ENCODE peak calls at places on chromosome 15, in ten cellular contexts. M, O, P, K, Z, G, W, L, Y and V are unnamed samples. For H3K4me1 and H3K27me3, the result is how much of the 10 kb centered on the place peaks cover.

GRCh38 chr15:75688831-75689230 is 23.8 kb downstream of the CSPG4 start:
- DNase-seq in W (no peak), O (no peak), K (no peak), L (no peak), G (no peak), P (no peak), Z (no peak), M (no peak), Y (no peak), V (no peak)

GRCh38 chr15:74050835-74051234 is 31.5 kb downstream of the GOLGA6A start:
- DNase-seq in G (no peak), Y (no peak), M (no peak), O (no peak), L (no peak), K (no peak), P (no peak), W (no peak), Z (no peak), V (no peak)

GRCh38 chr15:49697121-49697520 is 76.3 kb downstream of the DTWD1 start:
- DNase-seq in O (no peak), Y (peak), Z (no peak), K (no peak), L (peak), G (no peak), P (no peak), M (no peak), W (no peak), V (no peak)

GRCh38 chr15:73754461-73754860 is 1.3 kb upstream of the INSYN1 start:
- DNase-seq in Y (no peak), W (no peak), P (no peak), G (no peak), L (no peak), K (no peak), M (no peak), Z (no peak), O (no peak), V (no peak)

GRCh38 chr15:82647045-82647834 is at the start of gene CPEB1:
- DNase-seq in K (no peak), Y (no peak), W (peak), L (peak), P (peak), G (no peak), O (peak), M (peak), Z (peak), V (peak)

GRCh38 chr15:25944386-25944785 is 81.3 kb upstream of the ATP10A start:
- DNase-seq in W (no peak), O (no peak), L (no peak), P (no peak), M (no peak), Y (no peak), G (no peak), Z (no peak), K (no peak), V (no peak)

GRCh38 chr15:101528917-101529299 is 39.4 kb upstream of the PCSK6 start:
- DNase-seq in G (no peak), Z (no peak), K (no peak), P (no peak), M (no peak), Y (no peak), O (peak), L (no peak), W (no peak), V (no peak)

GRCh38 chr15:31136016-31136415 is 34.5 kb upstream of the TRPM1 start:
- DNase-seq in Z (no peak), P (no peak), L (no peak), O (no peak), M (no peak), Y (no peak), W (no peak), G (no peak), K (no peak), V (no peak)

GRCh38 chr15:77581896-77582569 is 50.7 kb downstream of the LINGO1 start:
- DNase-seq in Z (no peak), W (no peak), O (no peak), K (no peak), L (no peak), G (no peak), M (no peak), P (no peak), Y (no peak), V (no peak)

GRCh38 chr15:84737005-84737404 is 11.4 kb upstream of the ZNF592 start:
- DNase-seq in W (no peak), M (no peak), O (no peak), Y (no peak), K (no peak), G (no peak), Z (no peak), P (no peak), L (no peak), V (no peak)

GRCh38 chr15:84740691-84741090 is 7.7 kb upstream of the ZNF592 start:
- DNase-seq in P (no peak), K (no peak), G (no peak), Z (no peak), M (no peak), W (no peak), Y (no peak), O (no peak), L (no peak), V (no peak)

GRCh38 chr15:84731774-84732173 is 15.8 kb upstream of the SEC11A start:
- DNase-seq in W (no peak), G (no peak), Z (no peak), L (peak), Y (no peak), K (no peak), M (no peak), P (no peak), O (no peak), V (no peak)

GRCh38 chr15:84734794-84735479 is 13.5 kb upstream of the ZNF592 start:
- DNase-seq in K (peak), M (peak), Z (peak), O (no peak), G (no peak), W (no peak), Y (peak), P (peak), L (peak), V (peak)

DNA sequence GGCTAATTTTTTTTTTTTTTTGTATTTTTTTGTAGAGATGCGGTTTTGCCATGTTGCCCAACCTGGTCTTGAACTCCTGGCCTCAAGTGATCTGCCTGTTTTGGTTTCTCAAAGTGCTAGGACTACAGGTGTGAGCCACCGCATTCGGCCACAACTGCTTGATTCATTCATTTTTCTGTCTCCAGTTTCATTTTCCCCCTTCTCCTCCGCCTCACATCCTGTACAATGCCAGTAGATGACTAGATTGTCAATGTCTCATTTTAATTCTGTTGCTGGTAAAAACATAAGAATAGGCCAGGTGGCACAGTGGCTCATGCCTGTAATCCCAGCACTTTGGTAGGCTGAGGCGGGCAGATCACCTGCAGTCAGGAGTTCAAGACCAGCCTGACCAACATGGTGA is 12.0 kb upstream of the ZNF592 start:
- DNase-seq in P (no peak), G (no peak), K (no peak), W (no peak), Y (no peak), M (no peak), L (no peak), O (no peak), Z (peak), V (no peak)
- H3K4me1 ChIP-seq in P (under half), G (under half), K (under half), W (under half), Y (under half), M (under half), L (under half), O (under half), Z (under half), V (under half)

GRCh38 chr15:40328176-40328575 is 4.7 kb downstream of the INAFM2 start:
- DNase-seq in L (peak), Z (no peak), Y (no peak), M (no peak), O (no peak), G (no peak), P (no peak), K (no peak), W (no peak), V (no peak)
- H3K4me3 ChIP-seq in L (no peak), Z (no peak), Y (no peak), M (peak), O (no peak), G (peak), P (peak), K (no peak), W (no peak), V (peak)

DNA sequence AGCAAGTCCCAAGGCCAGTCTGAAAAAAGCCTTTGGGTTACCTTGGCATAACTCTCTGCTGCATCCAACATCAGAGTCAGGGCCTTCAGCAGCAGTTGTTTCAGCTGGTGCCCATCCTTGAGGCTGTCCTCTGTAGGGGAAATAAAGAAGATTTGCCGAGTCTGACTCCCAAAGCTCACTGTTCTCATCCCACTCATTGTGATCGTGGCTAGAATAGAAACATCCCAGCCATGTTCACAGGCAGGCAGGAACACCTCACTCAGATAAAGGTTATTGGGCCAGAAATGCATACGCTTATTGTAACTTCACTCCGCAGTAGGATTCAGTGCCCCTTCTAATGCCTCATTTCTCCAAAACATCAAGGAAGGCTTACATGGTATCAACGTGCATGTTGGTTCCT is 29.2 kb downstream of the EIF3J start:
- DNase-seq in Z (no peak), K (no peak), M (no peak), L (no peak), W (no peak), Y (no peak), O (no peak), P (no peak), G (no peak), V (no peak)
- H3K27me3 ChIP-seq in Z (under half), K (under half), M (under half), L (under half), W (under half), Y (under half), O (under half), P (under half), G (under half), V (under half)

DNA sequence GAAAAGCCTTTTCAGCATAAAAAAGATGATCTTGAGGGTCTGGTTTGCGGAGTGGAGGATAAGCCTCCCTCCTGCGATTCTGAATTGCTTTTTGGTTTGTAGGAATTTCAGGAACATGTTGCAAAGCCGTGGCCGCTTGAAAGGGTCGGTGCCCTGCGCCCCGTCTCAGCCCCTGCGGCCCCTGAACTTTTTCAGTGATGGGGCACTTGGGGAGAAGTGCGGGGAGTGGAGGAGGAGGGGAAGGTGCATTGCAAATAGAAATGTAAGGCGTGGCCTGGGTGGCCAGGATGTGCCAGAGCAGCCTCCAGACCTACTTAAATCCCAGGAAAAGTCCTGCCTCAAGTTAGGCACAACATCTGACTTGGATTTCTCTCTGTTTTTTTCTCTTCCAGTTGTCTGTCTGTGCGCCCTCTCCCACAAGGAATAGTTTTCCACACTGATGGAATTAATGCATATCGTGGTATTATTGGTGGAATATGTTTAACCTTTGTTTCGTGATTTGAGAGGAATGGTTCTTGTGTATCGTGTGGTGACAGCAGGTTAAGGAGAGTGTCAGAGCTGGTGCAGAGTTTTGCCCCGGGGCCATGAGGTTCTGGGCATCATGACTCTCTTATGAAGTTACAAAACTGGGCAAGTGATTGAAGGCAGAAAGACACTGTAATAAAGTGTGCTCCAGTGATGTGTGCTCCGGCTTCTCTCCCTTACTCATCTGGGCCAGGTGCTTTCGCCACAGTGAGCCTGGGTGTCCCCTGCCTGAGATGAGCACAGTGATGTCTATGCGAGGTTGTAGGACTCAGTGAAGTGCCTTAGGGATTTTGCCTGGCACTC is 153.8 kb downstream of the PGPEP1L start:
- DNase-seq in K (no peak), M (peak), P (no peak), Y (peak), O (peak), L (no peak), Z (no peak), W (no peak), G (no peak), V (no peak)
- H3K4me1 ChIP-seq in K (half or more), M (half or more), P (half or more), Y (half or more), O (under half), L (under half), Z (under half), W (under half), G (half or more), V (half or more)

DNA sequence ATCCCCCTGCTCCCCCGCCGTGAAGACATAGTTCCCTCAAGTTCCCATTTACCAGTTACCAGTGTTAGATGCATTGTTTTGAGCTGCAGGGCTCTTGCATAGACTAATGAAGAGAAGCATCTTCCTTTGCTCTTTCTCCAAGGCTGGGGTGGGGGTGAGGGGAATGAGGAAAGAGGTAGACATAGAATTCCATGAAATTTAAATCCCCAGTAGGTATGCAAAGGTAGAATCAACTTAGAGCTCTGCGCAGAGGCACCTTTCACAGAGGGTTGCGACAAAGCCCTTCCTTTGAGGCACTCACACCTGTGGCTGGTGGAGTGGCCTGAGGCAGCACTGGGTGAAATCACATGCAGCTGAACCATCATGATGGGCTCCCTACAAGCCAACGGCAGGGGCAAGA is 101.3 kb downstream of the WDR76 start:
- DNase-seq in M (no peak), W (no peak), K (no peak), Y (no peak), O (no peak), L (no peak), P (no peak), Z (no peak), G (no peak), V (no peak)
- H3K4me3 ChIP-seq in M (no peak), W (no peak), K (no peak), Y (no peak), O (no peak), L (no peak), P (no peak), Z (no peak), G (no peak), V (no peak)

GRCh38 chr15:79208179-79208578 is 74.3 kb upstream of the ANKRD34C start:
- DNase-seq in M (no peak), Y (peak), Z (no peak), O (no peak), L (no peak), W (no peak), P (no peak), G (no peak), K (no peak), V (no peak)
- H3K27me3 ChIP-seq in M (under half), Y (under half), Z (under half), O (under half), L (under half), W (half or more), P (half or more), G (under half), K (under half), V (under half)

DNA sequence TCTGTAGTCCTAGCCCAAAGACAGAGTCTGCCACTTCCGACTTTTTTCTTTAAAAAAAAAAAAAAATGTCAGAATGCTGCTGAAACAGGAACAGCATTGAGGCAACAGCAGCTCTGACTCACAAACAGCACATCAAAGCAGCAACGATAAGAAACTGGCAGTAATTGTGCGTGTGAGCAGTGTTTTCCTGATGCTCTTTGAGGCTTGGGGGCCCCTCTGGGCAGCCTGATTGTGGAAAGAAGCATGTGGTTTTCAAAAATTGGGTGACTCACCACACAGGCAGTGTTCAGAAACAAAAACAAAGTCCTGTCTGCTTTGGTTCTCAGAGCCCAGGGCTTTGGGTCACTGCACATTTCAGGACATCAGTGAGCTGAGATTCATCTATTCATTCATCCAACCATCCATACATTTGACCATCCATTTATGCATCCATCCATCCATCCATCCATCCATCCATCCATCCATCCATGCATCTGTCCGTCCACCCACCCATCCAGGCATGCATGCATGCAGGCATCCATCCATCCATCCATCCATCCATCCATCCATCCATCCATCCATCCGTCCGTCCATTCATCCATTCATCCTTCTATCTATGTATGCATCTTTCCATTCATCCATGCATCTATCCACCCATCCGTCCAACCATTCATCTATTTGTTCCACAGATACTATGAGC is 308.4 kb downstream of the RPLP1 start:
- DNase-seq in K (no peak), O (peak), L (peak), P (peak), W (no peak), M (peak), Z (peak), G (peak), Y (peak), V (peak)
- H3K4me1 ChIP-seq in K (under half), O (under half), L (under half), P (under half), W (under half), M (under half), Z (half or more), G (under half), Y (under half), V (under half)

DNA sequence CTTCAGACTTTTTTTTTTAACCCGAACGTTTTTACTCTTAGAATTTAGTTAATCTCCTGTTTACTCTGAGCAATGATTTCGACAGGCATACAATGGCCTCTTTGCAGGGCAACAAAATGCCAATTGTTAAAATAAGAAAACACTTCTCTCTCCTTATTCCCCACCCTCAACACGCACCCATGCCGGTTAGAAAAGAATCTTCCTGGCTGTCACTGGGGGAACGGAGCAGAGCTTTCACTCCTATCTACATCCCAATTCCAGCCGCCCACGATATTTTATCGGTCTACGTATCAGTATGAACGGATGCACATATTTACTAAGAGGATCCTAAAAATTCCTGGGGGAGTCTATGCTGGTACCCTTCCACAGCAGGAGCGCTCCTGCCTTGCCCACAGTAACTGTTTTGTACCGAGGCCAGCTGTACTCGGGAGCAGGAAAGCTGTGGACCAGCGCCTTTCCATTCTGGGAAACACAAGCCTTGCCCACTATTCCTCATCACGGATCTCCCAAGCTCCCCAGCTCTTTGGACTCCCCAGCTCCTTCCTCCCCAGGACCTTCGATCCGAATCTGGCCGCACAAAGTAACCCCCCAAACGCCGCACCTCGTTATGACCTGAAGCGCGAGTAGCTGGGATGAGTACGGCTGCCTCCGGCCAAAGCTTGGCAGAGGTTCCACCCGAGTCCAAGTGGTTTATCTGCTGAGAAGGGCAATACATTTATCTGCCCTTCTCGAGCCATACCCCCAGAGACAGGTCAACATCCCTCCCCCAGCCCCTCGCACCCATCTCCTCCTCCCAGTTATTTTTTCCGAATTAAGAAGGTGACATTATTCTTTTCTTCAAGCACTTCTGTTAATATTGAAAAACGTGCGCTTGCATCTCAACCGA is 2.2 kb upstream of the FOXB1 start:
- DNase-seq in G (no peak), K (no peak), W (no peak), M (no peak), P (no peak), O (no peak), Y (no peak), Z (no peak), L (no peak), V (no peak)
- H3K4me3 ChIP-seq in G (no peak), K (no peak), W (no peak), M (no peak), P (no peak), O (no peak), Y (no peak), Z (no peak), L (no peak), V (no peak)